ENCODE peak calls at places on chromosome 17, in eight cellular contexts. One of them, this sample, is unnamed. For H3K4me1, the result is how much of the 10 kb centered on the place peaks cover.

GRCh38 chr17:76816590-76817135 is 51.5 kb upstream of the MGAT5B start:
- DNase-seq in suprapubic skin: no peak
- DNase-seq in body of pancreas: peak
- DNase-seq in sigmoid colon: no peak
- DNase-seq in heart left ventricle: no peak
- DNase-seq in transverse colon: peak
- DNase-seq in HCT116: peak
- DNase-seq in uterus: no peak
- DNase-seq in this sample: no peak

GRCh38 chr17:37056622-37057021 is 107.9 kb downstream of the AATF start:
- DNase-seq in suprapubic skin: no peak
- DNase-seq in body of pancreas: no peak
- DNase-seq in sigmoid colon: no peak
- DNase-seq in transverse colon: no peak
- DNase-seq in heart left ventricle: no peak
- DNase-seq in uterus: no peak
- DNase-seq in HCT116: no peak
- DNase-seq in this sample: no peak

GRCh38 chr17:35790826-35791225 is 4.6 kb downstream of the MMP28 start:
- DNase-seq in transverse colon: no peak
- DNase-seq in sigmoid colon: peak
- DNase-seq in body of pancreas: no peak
- DNase-seq in heart left ventricle: no peak
- DNase-seq in uterus: no peak
- DNase-seq in suprapubic skin: peak
- DNase-seq in HCT116: no peak
- DNase-seq in this sample: no peak

GRCh38 chr17:38868095-38868967 is 1.5 kb upstream of the LASP1 start:
- DNase-seq in suprapubic skin: no peak
- DNase-seq in body of pancreas: peak
- DNase-seq in sigmoid colon: peak
- DNase-seq in transverse colon: peak
- DNase-seq in uterus: peak
- DNase-seq in HCT116: no peak
- DNase-seq in heart left ventricle: peak
- DNase-seq in this sample: no peak

GRCh38 chr17:38702166-38702899 is 2.7 kb upstream of the MLLT6 start:
- DNase-seq in transverse colon: peak
- DNase-seq in heart left ventricle: peak
- DNase-seq in HCT116: peak
- DNase-seq in uterus: peak
- DNase-seq in body of pancreas: peak
- DNase-seq in sigmoid colon: peak
- DNase-seq in suprapubic skin: peak
- DNase-seq in this sample: peak

GRCh38 chr17:37359682-37360188 is 16.1 kb upstream of the C17orf78 start:
- DNase-seq in transverse colon: peak
- DNase-seq in HCT116: no peak
- DNase-seq in suprapubic skin: peak
- DNase-seq in sigmoid colon: peak
- DNase-seq in body of pancreas: no peak
- DNase-seq in uterus: peak
- DNase-seq in heart left ventricle: no peak
- DNase-seq in this sample: no peak

GRCh38 chr17:40582328-40582901 is 17.1 kb upstream of the CCR7 start:
- DNase-seq in sigmoid colon: no peak
- DNase-seq in suprapubic skin: no peak
- DNase-seq in uterus: peak
- DNase-seq in transverse colon: peak
- DNase-seq in HCT116: no peak
- DNase-seq in heart left ventricle: peak
- DNase-seq in body of pancreas: no peak
- DNase-seq in this sample: peak

GRCh38 chr17:7047566-7047965 is 3.7 kb upstream of the SLC16A11 start:
- DNase-seq in body of pancreas: no peak
- DNase-seq in transverse colon: no peak
- DNase-seq in heart left ventricle: no peak
- DNase-seq in uterus: no peak
- DNase-seq in suprapubic skin: no peak
- DNase-seq in sigmoid colon: no peak
- DNase-seq in HCT116: no peak
- DNase-seq in this sample: no peak

GRCh38 chr17:13410874-13411273 is 190.9 kb downstream of the HS3ST3A1 start:
- DNase-seq in suprapubic skin: no peak
- DNase-seq in sigmoid colon: no peak
- DNase-seq in HCT116: no peak
- DNase-seq in transverse colon: no peak
- DNase-seq in body of pancreas: no peak
- DNase-seq in uterus: no peak
- DNase-seq in heart left ventricle: no peak
- DNase-seq in this sample: no peak

GRCh38 chr17:77810536-77810935 is 148.0 kb upstream of the TNRC6C start:
- DNase-seq in transverse colon: peak
- DNase-seq in suprapubic skin: no peak
- DNase-seq in body of pancreas: no peak
- DNase-seq in uterus: peak
- DNase-seq in HCT116: no peak
- DNase-seq in sigmoid colon: peak
- DNase-seq in heart left ventricle: peak
- DNase-seq in this sample: peak

GRCh38 chr17:19750835-19751234 is 2.7 kb upstream of the ALDH3A1 start:
- DNase-seq in HCT116: no peak
- DNase-seq in heart left ventricle: no peak
- DNase-seq in sigmoid colon: no peak
- DNase-seq in transverse colon: no peak
- DNase-seq in body of pancreas: no peak
- DNase-seq in suprapubic skin: no peak
- DNase-seq in uterus: no peak
- DNase-seq in this sample: peak

GRCh38 chr17:77315551-77316190 is 174.9 kb downstream of the SEC14L1 start:
- DNase-seq in body of pancreas: no peak
- DNase-seq in uterus: no peak
- DNase-seq in HCT116: no peak
- DNase-seq in sigmoid colon: peak
- DNase-seq in suprapubic skin: no peak
- DNase-seq in heart left ventricle: no peak
- DNase-seq in transverse colon: peak
- DNase-seq in this sample: peak

GRCh38 chr17:41444640-41445039 is 3.9 kb upstream of the KRT38 start:
- DNase-seq in suprapubic skin: no peak
- DNase-seq in uterus: no peak
- DNase-seq in transverse colon: no peak
- DNase-seq in sigmoid colon: no peak
- DNase-seq in body of pancreas: no peak
- DNase-seq in heart left ventricle: no peak
- DNase-seq in HCT116: no peak
- DNase-seq in this sample: no peak

GRCh38 chr17:6577686-6578263 is 21.4 kb upstream of the PITPNM3 start:
- DNase-seq in heart left ventricle: no peak
- DNase-seq in body of pancreas: no peak
- DNase-seq in uterus: no peak
- DNase-seq in suprapubic skin: no peak
- DNase-seq in HCT116: peak
- DNase-seq in sigmoid colon: no peak
- DNase-seq in transverse colon: peak
- DNase-seq in this sample: no peak

GRCh38 chr17:61404702-61405046 is 5.0 kb downstream of the TBX2 start:
- DNase-seq in HCT116: no peak
- DNase-seq in uterus: peak
- DNase-seq in suprapubic skin: no peak
- DNase-seq in body of pancreas: no peak
- DNase-seq in transverse colon: no peak
- DNase-seq in sigmoid colon: peak
- DNase-seq in heart left ventricle: no peak
- DNase-seq in this sample: peak

GRCh38 chr17:14311979-14312378 is 11.1 kb downstream of the HS3ST3B1 start:
- DNase-seq in suprapubic skin: no peak
- DNase-seq in sigmoid colon: no peak
- DNase-seq in transverse colon: no peak
- DNase-seq in uterus: no peak
- DNase-seq in HCT116: no peak
- DNase-seq in heart left ventricle: no peak
- DNase-seq in body of pancreas: no peak
- DNase-seq in this sample: no peak

GRCh38 chr17:17028059-17028877 is 14.0 kb upstream of the MPRIP start:
- DNase-seq in suprapubic skin: peak
- DNase-seq in body of pancreas: peak
- DNase-seq in heart left ventricle: peak
- DNase-seq in transverse colon: peak
- DNase-seq in uterus: no peak
- DNase-seq in HCT116: peak
- DNase-seq in sigmoid colon: peak
- DNase-seq in this sample: no peak
- TF ChIP-seq POLR2A in suprapubic skin: no peak
- TF ChIP-seq POLR2A in body of pancreas: peak
- TF ChIP-seq POLR2A in heart left ventricle: no peak
- TF ChIP-seq POLR2A in transverse colon: peak
- TF ChIP-seq POLR2A in uterus: no peak
- TF ChIP-seq POLR2A in HCT116: no peak
- TF ChIP-seq POLR2A in sigmoid colon: no peak
- TF ChIP-seq POLR2A in this sample: no peak

DNA sequence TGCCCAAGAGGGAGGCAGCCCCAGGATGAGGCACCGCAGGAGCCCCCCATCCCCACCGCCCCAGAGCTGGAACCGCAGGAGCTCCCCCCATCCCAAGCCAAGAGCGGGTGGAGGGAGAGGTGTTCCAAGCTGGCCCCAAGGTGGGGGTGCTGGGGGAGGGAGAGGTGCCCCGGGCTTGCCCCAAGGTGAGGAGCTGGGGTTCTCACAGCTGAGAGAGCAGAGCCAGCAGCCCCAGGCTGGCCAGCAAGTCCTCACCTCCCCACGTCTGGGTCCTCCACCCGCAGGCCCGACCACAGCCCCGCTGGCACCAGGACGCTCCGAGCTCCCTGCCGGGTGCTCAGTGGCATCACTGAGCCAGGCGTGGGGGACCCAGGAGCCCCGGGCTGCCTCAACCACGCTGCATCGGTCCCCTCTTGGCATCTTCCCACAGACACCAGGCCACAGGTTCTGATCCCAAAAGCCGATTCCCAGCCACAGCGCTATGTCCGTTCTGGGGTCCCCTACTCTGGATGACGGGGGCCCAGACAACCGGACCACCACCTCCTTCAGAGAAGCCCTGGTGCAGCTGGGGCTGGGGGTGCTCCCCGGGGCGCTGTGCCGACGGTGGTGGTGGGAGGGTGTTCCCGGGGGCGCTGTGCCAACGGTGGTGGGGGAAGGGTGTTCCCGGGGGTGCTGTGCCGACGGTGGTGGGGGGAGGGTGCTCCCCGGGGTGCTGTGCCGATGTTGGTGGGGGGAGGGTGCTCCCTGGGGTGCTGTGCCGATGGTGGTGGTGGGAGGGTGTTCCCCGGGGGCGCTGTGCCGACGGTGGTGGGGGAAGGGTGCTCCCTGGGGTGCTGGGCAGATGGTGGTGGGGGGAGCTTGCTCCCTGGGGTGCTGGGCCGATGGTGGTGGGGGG is 15.4 kb upstream of the WDR45B start:
- DNase-seq in transverse colon: no peak
- DNase-seq in sigmoid colon: no peak
- DNase-seq in body of pancreas: no peak
- DNase-seq in heart left ventricle: no peak
- DNase-seq in HCT116: no peak
- DNase-seq in uterus: no peak
- DNase-seq in suprapubic skin: no peak
- DNase-seq in this sample: peak
- H3K4me1 ChIP-seq in transverse colon: under half
- H3K4me1 ChIP-seq in sigmoid colon: under half
- H3K4me1 ChIP-seq in body of pancreas: under half
- H3K4me1 ChIP-seq in heart left ventricle: under half
- H3K4me1 ChIP-seq in HCT116: under half
- H3K4me1 ChIP-seq in uterus: under half
- H3K4me1 ChIP-seq in suprapubic skin: under half
- H3K4me1 ChIP-seq in this sample: under half

GRCh38 chr17:28509784-28510183 is 3.6 kb downstream of the FOXN1 start:
- DNase-seq in HCT116: no peak
- DNase-seq in suprapubic skin: no peak
- DNase-seq in sigmoid colon: no peak
- DNase-seq in heart left ventricle: no peak
- DNase-seq in transverse colon: no peak
- DNase-seq in uterus: no peak
- DNase-seq in body of pancreas: no peak
- DNase-seq in this sample: no peak

GRCh38 chr17:28513476-28513875 is 7.3 kb downstream of the FOXN1 start:
- DNase-seq in heart left ventricle: no peak
- DNase-seq in suprapubic skin: no peak
- DNase-seq in uterus: no peak
- DNase-seq in body of pancreas: no peak
- DNase-seq in transverse colon: no peak
- DNase-seq in sigmoid colon: no peak
- DNase-seq in HCT116: no peak
- DNase-seq in this sample: no peak

GRCh38 chr17:28515518-28515917 is 9.4 kb downstream of the FOXN1 start:
- DNase-seq in body of pancreas: no peak
- DNase-seq in sigmoid colon: no peak
- DNase-seq in HCT116: no peak
- DNase-seq in heart left ventricle: no peak
- DNase-seq in transverse colon: no peak
- DNase-seq in uterus: no peak
- DNase-seq in suprapubic skin: no peak
- DNase-seq in this sample: no peak

GRCh38 chr17:28514571-28515002 is 8.4 kb downstream of the FOXN1 start:
- DNase-seq in sigmoid colon: no peak
- DNase-seq in body of pancreas: no peak
- DNase-seq in HCT116: no peak
- DNase-seq in suprapubic skin: no peak
- DNase-seq in heart left ventricle: no peak
- DNase-seq in transverse colon: peak
- DNase-seq in uterus: no peak
- DNase-seq in this sample: no peak

DNA sequence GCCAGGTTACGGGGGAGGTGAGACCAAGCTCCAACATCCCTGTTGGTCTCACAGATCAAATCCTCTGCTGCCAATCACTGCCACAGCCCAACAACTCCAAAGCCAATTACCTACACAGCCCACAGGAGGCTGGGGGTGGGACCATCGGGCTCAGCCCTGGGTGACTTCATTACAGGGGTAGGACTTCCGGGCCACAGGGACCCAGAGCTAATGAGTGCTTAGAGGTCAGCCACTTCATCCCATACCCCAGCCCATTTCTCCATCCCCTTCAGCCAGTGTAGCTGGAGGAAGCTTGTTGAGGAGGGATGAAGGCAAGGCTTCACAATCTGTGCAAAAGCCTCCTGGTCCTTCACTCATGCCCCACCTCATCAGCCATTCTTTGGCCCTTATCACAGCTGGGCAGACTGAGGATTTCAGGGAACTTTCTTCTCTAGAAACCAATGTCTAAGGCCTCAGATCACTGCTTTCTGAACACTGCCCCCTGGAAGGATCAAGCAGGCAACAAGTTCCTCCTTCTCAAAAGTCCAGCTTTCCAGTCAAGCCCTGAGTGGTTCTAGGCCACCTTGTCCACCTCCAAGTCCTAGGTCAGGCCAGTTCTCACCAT is 5.8 kb downstream of the FOXN1 start:
- DNase-seq in HCT116: no peak
- DNase-seq in body of pancreas: no peak
- DNase-seq in uterus: no peak
- DNase-seq in sigmoid colon: no peak
- DNase-seq in suprapubic skin: no peak
- DNase-seq in transverse colon: no peak
- DNase-seq in heart left ventricle: no peak
- DNase-seq in this sample: no peak
- TF ChIP-seq CTCF in HCT116: no peak
- TF ChIP-seq CTCF in body of pancreas: no peak
- TF ChIP-seq CTCF in uterus: no peak
- TF ChIP-seq CTCF in sigmoid colon: no peak
- TF ChIP-seq CTCF in suprapubic skin: no peak
- TF ChIP-seq CTCF in transverse colon: no peak
- TF ChIP-seq CTCF in heart left ventricle: no peak
- TF ChIP-seq CTCF in this sample: no peak

GRCh38 chr17:81049973-81050551 is 15.1 kb downstream of the BAIAP2 start:
- DNase-seq in body of pancreas: peak
- DNase-seq in sigmoid colon: no peak
- DNase-seq in suprapubic skin: no peak
- DNase-seq in uterus: no peak
- DNase-seq in transverse colon: peak
- DNase-seq in HCT116: peak
- DNase-seq in heart left ventricle: no peak
- DNase-seq in this sample: no peak
- TF ChIP-seq POLR2A in body of pancreas: peak
- TF ChIP-seq POLR2A in sigmoid colon: no peak
- TF ChIP-seq POLR2A in suprapubic skin: no peak
- TF ChIP-seq POLR2A in uterus: no peak
- TF ChIP-seq POLR2A in transverse colon: peak
- TF ChIP-seq POLR2A in HCT116: no peak
- TF ChIP-seq POLR2A in heart left ventricle: no peak
- TF ChIP-seq POLR2A in this sample: no peak